ENCODE peak calls at places on chromosomes 5 and 9, in six cellular contexts. One of them, this sample, is unnamed. For H3K9me2 and H3K27me3, the result is how much of the 10 kb centered on the place peaks cover.

GRCh38 chr5:175642998-175643397 is 14.9 kb upstream of the HRH2 start:
- DNase-seq in SK-N-SH: no peak
- DNase-seq in GM23248: no peak
- DNase-seq in HCT116: no peak
- DNase-seq in PC-3: no peak
- DNase-seq in MM.1S: no peak
- DNase-seq in this sample: no peak

GRCh38 chr5:1821862-1822261 is 20.7 kb downstream of the NDUFS6 start:
- DNase-seq in SK-N-SH: no peak
- DNase-seq in GM23248: no peak
- DNase-seq in HCT116: no peak
- DNase-seq in PC-3: no peak
- DNase-seq in MM.1S: no peak
- DNase-seq in this sample: no peak

GRCh38 chr5:83265318-83265717 is 188.0 kb downstream of the XRCC4 start:
- DNase-seq in SK-N-SH: peak
- DNase-seq in GM23248: no peak
- DNase-seq in HCT116: no peak
- DNase-seq in PC-3: peak
- DNase-seq in MM.1S: no peak
- DNase-seq in this sample: no peak

GRCh38 chr9:104864675-104865104 is 63.3 kb downstream of the ABCA1 start:
- DNase-seq in SK-N-SH: peak
- DNase-seq in GM23248: peak
- DNase-seq in HCT116: no peak
- DNase-seq in PC-3: no peak
- DNase-seq in MM.1S: no peak
- DNase-seq in this sample: no peak

GRCh38 chr5:126513703-126514102 is 81.3 kb downstream of the ALDH7A1 start:
- DNase-seq in SK-N-SH: no peak
- DNase-seq in GM23248: no peak
- DNase-seq in HCT116: no peak
- DNase-seq in PC-3: no peak
- DNase-seq in MM.1S: no peak
- DNase-seq in this sample: no peak

GRCh38 chr5:152405145-152405544 is at the start of gene NMUR2:
- DNase-seq in SK-N-SH: peak
- DNase-seq in GM23248: no peak
- DNase-seq in HCT116: no peak
- DNase-seq in PC-3: no peak
- DNase-seq in MM.1S: no peak
- DNase-seq in this sample: no peak

GRCh38 chr5:172144291-172144815 is 43.7 kb downstream of the STK10 start:
- DNase-seq in SK-N-SH: peak
- DNase-seq in GM23248: peak
- DNase-seq in HCT116: no peak
- DNase-seq in PC-3: no peak
- DNase-seq in MM.1S: no peak
- DNase-seq in this sample: peak

GRCh38 chr9:123562844-123563346 is 206.9 kb downstream of the CRB2 start:
- DNase-seq in SK-N-SH: no peak
- DNase-seq in GM23248: peak
- DNase-seq in HCT116: no peak
- DNase-seq in PC-3: no peak
- DNase-seq in MM.1S: no peak
- DNase-seq in this sample: no peak

GRCh38 chr5:31664566-31664965 is 25.6 kb downstream of the PDZD2 start:
- DNase-seq in SK-N-SH: peak
- DNase-seq in GM23248: no peak
- DNase-seq in HCT116: peak
- DNase-seq in PC-3: peak
- DNase-seq in MM.1S: peak
- DNase-seq in this sample: peak

GRCh38 chr9:121566401-121567141 is 66.9 kb upstream of the GGTA1 start:
- DNase-seq in SK-N-SH: peak
- DNase-seq in GM23248: peak
- DNase-seq in HCT116: no peak
- DNase-seq in PC-3: peak
- DNase-seq in MM.1S: no peak
- DNase-seq in this sample: no peak

GRCh38 chr9:126499005-126499910 is 114.5 kb upstream of the LMX1B start:
- DNase-seq in SK-N-SH: peak
- DNase-seq in GM23248: peak
- DNase-seq in HCT116: no peak
- DNase-seq in PC-3: peak
- DNase-seq in MM.1S: peak
- DNase-seq in this sample: peak

GRCh38 chr5:6457592-6457991 is 8.9 kb downstream of the UBE2QL1 start:
- DNase-seq in SK-N-SH: no peak
- DNase-seq in GM23248: no peak
- DNase-seq in HCT116: no peak
- DNase-seq in PC-3: no peak
- DNase-seq in MM.1S: no peak
- DNase-seq in this sample: no peak

GRCh38 chr9:106025449-106025848 is 331.1 kb downstream of the TMEM38B start:
- DNase-seq in SK-N-SH: no peak
- DNase-seq in GM23248: no peak
- DNase-seq in HCT116: no peak
- DNase-seq in PC-3: no peak
- DNase-seq in MM.1S: no peak
- DNase-seq in this sample: no peak

GRCh38 chr5:173807150-173807784 is 80.9 kb upstream of the CPEB4 start:
- DNase-seq in SK-N-SH: no peak
- DNase-seq in GM23248: no peak
- DNase-seq in HCT116: no peak
- DNase-seq in PC-3: no peak
- DNase-seq in MM.1S: no peak
- DNase-seq in this sample: no peak

GRCh38 chr5:137629646-137630045 is 106.2 kb downstream of the KLHL3 start:
- DNase-seq in SK-N-SH: peak
- DNase-seq in GM23248: peak
- DNase-seq in HCT116: peak
- DNase-seq in PC-3: peak
- DNase-seq in MM.1S: peak
- DNase-seq in this sample: peak

GRCh38 chr5:59422026-59422941 is 471.2 kb downstream of the PDE4D start:
- DNase-seq in SK-N-SH: no peak
- DNase-seq in GM23248: peak
- DNase-seq in HCT116: no peak
- DNase-seq in PC-3: no peak
- DNase-seq in MM.1S: no peak
- DNase-seq in this sample: no peak

GRCh38 chr9:22041792-22042191 is 32.7 kb upstream of the CDKN2B start:
- DNase-seq in SK-N-SH: no peak
- DNase-seq in GM23248: peak
- DNase-seq in HCT116: peak
- DNase-seq in PC-3: peak
- DNase-seq in MM.1S: no peak
- DNase-seq in this sample: no peak

GRCh38 chr5:41071975-41072374 is 833 bp upstream of the MROH2B start:
- DNase-seq in SK-N-SH: no peak
- DNase-seq in GM23248: peak
- DNase-seq in HCT116: no peak
- DNase-seq in PC-3: peak
- DNase-seq in MM.1S: no peak
- DNase-seq in this sample: no peak

GRCh38 chr9:97889941-97890557 is 32.3 kb downstream of the TRMO start:
- DNase-seq in SK-N-SH: peak
- DNase-seq in GM23248: peak
- DNase-seq in HCT116: no peak
- DNase-seq in PC-3: peak
- DNase-seq in MM.1S: peak
- DNase-seq in this sample: peak

GRCh38 chr9:84940294-84940693 is 270.8 kb downstream of the NTRK2 start:
- DNase-seq in SK-N-SH: no peak
- DNase-seq in GM23248: peak
- DNase-seq in HCT116: no peak
- DNase-seq in PC-3: no peak
- DNase-seq in MM.1S: no peak
- DNase-seq in this sample: no peak

GRCh38 chr5:12615141-12615820 is 711.0 kb upstream of the CTNND2 start:
- DNase-seq in SK-N-SH: no peak
- DNase-seq in GM23248: no peak
- DNase-seq in HCT116: no peak
- DNase-seq in PC-3: peak
- DNase-seq in MM.1S: peak
- DNase-seq in this sample: no peak

GRCh38 chr9:128276574-128277270 is 646 bp downstream of the SWI5 start:
- DNase-seq in SK-N-SH: peak
- DNase-seq in GM23248: peak
- DNase-seq in HCT116: no peak
- DNase-seq in PC-3: no peak
- DNase-seq in MM.1S: no peak
- DNase-seq in this sample: no peak

GRCh38 chr5:149445739-149446369 is 66.8 kb upstream of the IL17B start:
- DNase-seq in SK-N-SH: no peak
- DNase-seq in GM23248: peak
- DNase-seq in HCT116: no peak
- DNase-seq in PC-3: peak
- DNase-seq in MM.1S: no peak
- DNase-seq in this sample: no peak

GRCh38 chr5:126445502-126446174 is 22.4 kb downstream of the GRAMD2B start:
- DNase-seq in SK-N-SH: no peak
- DNase-seq in GM23248: peak
- DNase-seq in HCT116: peak
- DNase-seq in PC-3: peak
- DNase-seq in MM.1S: no peak
- DNase-seq in this sample: no peak

GRCh38 chr5:45508155-45508554 is 188.0 kb downstream of the HCN1 start:
- DNase-seq in SK-N-SH: no peak
- DNase-seq in GM23248: no peak
- DNase-seq in HCT116: no peak
- DNase-seq in PC-3: no peak
- DNase-seq in MM.1S: no peak
- DNase-seq in this sample: no peak

GRCh38 chr5:115423541-115423940 is 121.0 kb downstream of the FEM1C start:
- DNase-seq in SK-N-SH: no peak
- DNase-seq in GM23248: peak
- DNase-seq in HCT116: no peak
- DNase-seq in PC-3: no peak
- DNase-seq in MM.1S: no peak
- DNase-seq in this sample: no peak

GRCh38 chr9:93261735-93262523 is 78.0 kb downstream of the WNK2 start:
- DNase-seq in SK-N-SH: peak
- DNase-seq in GM23248: no peak
- DNase-seq in HCT116: no peak
- DNase-seq in PC-3: no peak
- DNase-seq in MM.1S: no peak
- DNase-seq in this sample: no peak

DNA sequence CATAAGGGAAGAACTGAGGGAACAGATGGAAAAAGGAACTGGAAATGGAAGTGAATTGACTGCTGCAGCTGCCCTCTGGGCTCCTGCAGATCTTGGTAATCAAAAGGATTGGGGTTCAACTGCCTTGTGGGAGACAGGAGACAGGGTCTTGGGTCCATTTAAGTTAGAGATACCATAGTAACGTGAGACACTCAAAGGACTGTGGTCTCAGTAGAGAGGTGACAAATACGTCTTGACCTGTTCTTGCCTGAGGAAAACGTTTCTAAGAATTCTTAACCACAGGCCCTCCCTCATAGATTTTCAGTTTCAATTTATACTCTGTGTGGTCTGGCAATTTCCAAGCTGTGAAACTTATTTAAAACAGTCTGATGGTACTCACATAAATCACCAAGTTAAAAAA is 100.9 kb upstream of the DHFR start:
- DNase-seq in SK-N-SH: no peak
- DNase-seq in GM23248: no peak
- DNase-seq in HCT116: no peak
- DNase-seq in PC-3: no peak
- DNase-seq in MM.1S: peak
- DNase-seq in this sample: no peak
- H3K9ac ChIP-seq in SK-N-SH: no peak
- H3K9ac ChIP-seq in GM23248: no peak
- H3K9ac ChIP-seq in HCT116: no peak
- H3K9ac ChIP-seq in PC-3: no peak
- H3K9ac ChIP-seq in MM.1S: peak
- H3K9ac ChIP-seq in this sample: peak

GRCh38 chr9:82891321-82891720 is 171.6 kb downstream of the RASEF start:
- DNase-seq in SK-N-SH: no peak
- DNase-seq in GM23248: no peak
- DNase-seq in HCT116: no peak
- DNase-seq in PC-3: no peak
- DNase-seq in MM.1S: no peak
- DNase-seq in this sample: no peak

GRCh38 chr9:82890401-82890800 is 172.5 kb downstream of the RASEF start:
- DNase-seq in SK-N-SH: no peak
- DNase-seq in GM23248: no peak
- DNase-seq in HCT116: no peak
- DNase-seq in PC-3: no peak
- DNase-seq in MM.1S: no peak
- DNase-seq in this sample: no peak

GRCh38 chr9:82890865-82891264 is 172.1 kb downstream of the RASEF start:
- DNase-seq in SK-N-SH: no peak
- DNase-seq in GM23248: no peak
- DNase-seq in HCT116: no peak
- DNase-seq in PC-3: no peak
- DNase-seq in MM.1S: no peak
- DNase-seq in this sample: no peak

GRCh38 chr9:82894961-82895902 is 167.7 kb downstream of the RASEF start:
- DNase-seq in SK-N-SH: peak
- DNase-seq in GM23248: no peak
- DNase-seq in HCT116: no peak
- DNase-seq in PC-3: no peak
- DNase-seq in MM.1S: no peak
- DNase-seq in this sample: no peak

GRCh38 chr9:82893549-82893948 is 169.4 kb downstream of the RASEF start:
- DNase-seq in SK-N-SH: no peak
- DNase-seq in GM23248: no peak
- DNase-seq in HCT116: no peak
- DNase-seq in PC-3: no peak
- DNase-seq in MM.1S: no peak
- DNase-seq in this sample: no peak
- H3K9me2 ChIP-seq in SK-N-SH: under half
- H3K9me2 ChIP-seq in GM23248: under half
- H3K9me2 ChIP-seq in HCT116: under half
- H3K9me2 ChIP-seq in PC-3: under half
- H3K9me2 ChIP-seq in MM.1S: under half
- H3K9me2 ChIP-seq in this sample: under half

GRCh38 chr9:36745977-36746376 is 173.3 kb downstream of the MELK start:
- DNase-seq in SK-N-SH: no peak
- DNase-seq in GM23248: no peak
- DNase-seq in HCT116: no peak
- DNase-seq in PC-3: no peak
- DNase-seq in MM.1S: no peak
- DNase-seq in this sample: no peak
- H3K27me3 ChIP-seq in SK-N-SH: under half
- H3K27me3 ChIP-seq in GM23248: under half
- H3K27me3 ChIP-seq in HCT116: under half
- H3K27me3 ChIP-seq in PC-3: under half
- H3K27me3 ChIP-seq in MM.1S: under half
- H3K27me3 ChIP-seq in this sample: under half

DNA sequence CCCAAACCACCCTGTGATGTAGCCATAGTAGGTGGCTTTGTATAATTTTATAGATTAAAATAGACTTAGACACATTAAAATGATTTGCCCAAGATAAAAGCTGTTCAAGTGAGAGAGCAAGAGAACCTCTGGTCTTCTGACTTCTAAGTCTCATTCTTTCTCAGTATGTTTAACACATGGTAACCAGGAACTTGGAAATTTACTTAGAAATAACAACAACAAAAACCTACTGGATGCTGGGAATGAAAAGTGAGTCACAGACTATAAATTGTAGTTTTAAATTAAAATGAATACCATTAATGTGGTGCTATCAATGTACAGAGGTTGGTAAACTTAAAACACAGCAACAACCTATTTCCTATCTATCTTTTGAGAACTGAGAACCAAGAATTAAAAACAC is 30.4 kb downstream of the HMGCR start:
- DNase-seq in SK-N-SH: no peak
- DNase-seq in GM23248: peak
- DNase-seq in HCT116: no peak
- DNase-seq in PC-3: no peak
- DNase-seq in MM.1S: no peak
- DNase-seq in this sample: no peak
- H3K9ac ChIP-seq in SK-N-SH: no peak
- H3K9ac ChIP-seq in GM23248: no peak
- H3K9ac ChIP-seq in HCT116: no peak
- H3K9ac ChIP-seq in PC-3: no peak
- H3K9ac ChIP-seq in MM.1S: peak
- H3K9ac ChIP-seq in this sample: no peak

This sample was measured in Karpas-422.